ENCODE peak calls at places on chromosomes 1 and 21, in four cellular contexts. S, K, E and P are unnamed samples.

GRCh38 chr1:116987256-116987555 is 14.4 kb upstream of the CD101 start:
- DNase-seq in E (no peak), S (no peak), K (no peak), P (no peak)

GRCh38 chr1:52355436-52355835 is 10.6 kb downstream of the CC2D1B start:
- DNase-seq in E (no peak), S (no peak), K (no peak), P (no peak)

GRCh38 chr1:6690186-6690585 is 11.4 kb downstream of the DNAJC11 start:
- DNase-seq in S (no peak), E (no peak), K (no peak), P (no peak)

GRCh38 chr21:33157303-33157702 is 72.4 kb upstream of the IFNAR2 start:
- DNase-seq in E (no peak), S (no peak), K (no peak), P (no peak)

GRCh38 chr1:89047734-89048133 is 17.3 kb downstream of the GBP1 start:
- DNase-seq in S (no peak), E (no peak), K (no peak), P (no peak)

GRCh38 chr1:53738205-53739108 is 507 bp downstream of the GLIS1 start:
- DNase-seq in E (no peak), S (no peak), K (no peak), P (no peak)

GRCh38 chr1:197342044-197342565 is 74.1 kb downstream of the CRB1 start:
- DNase-seq in K (no peak), E (no peak), S (no peak), P (no peak)

GRCh38 chr1:29668761-29669487 is 432.6 kb downstream of the PTPRU start:
- DNase-seq in K (no peak), E (peak), S (no peak), P (no peak)

GRCh38 chr1:192639607-192640368 is 3.8 kb downstream of the RGS13 start:
- DNase-seq in S (peak), K (peak), E (no peak), P (no peak)

GRCh38 chr1:207672525-207673130 is 27.7 kb downstream of the CR1L start:
- DNase-seq in K (peak), S (peak), E (no peak), P (peak)

GRCh38 chr21:26811031-26811430 is 34.2 kb downstream of the ADAMTS1 start:
- DNase-seq in S (no peak), K (no peak), E (no peak), P (no peak)

GRCh38 chr1:78672428-78672827 is 22.8 kb downstream of the IFI44 start:
- DNase-seq in S (no peak), E (no peak), K (no peak), P (no peak)

GRCh38 chr1:198575715-198576641 is 35.5 kb upstream of the ATP6V1G3 start:
- DNase-seq in K (no peak), S (no peak), E (no peak), P (no peak)

GRCh38 chr1:247885011-247885410 is 10.4 kb upstream of the OR2W3 start:
- DNase-seq in K (no peak), S (no peak), E (no peak), P (no peak)

GRCh38 chr21:46605759-46606426 is 1.0 kb upstream of the S100B start:
- DNase-seq in K (no peak), S (peak), E (no peak), P (no peak)

GRCh38 chr21:37009740-37010341 is 3.3 kb downstream of the RIPPLY3 start:
- DNase-seq in E (peak), S (peak), K (peak), P (peak)

GRCh38 chr1:43238104-43238503 is 31.7 kb upstream of the TMEM125 start:
- DNase-seq in E (peak), K (peak), S (peak), P (peak)

GRCh38 chr1:116573388-116574100 is 2.7 kb upstream of the CD58 start:
- DNase-seq in E (no peak), K (no peak), S (no peak), P (no peak)

GRCh38 chr21:34180406-34180805 is 107.0 kb downstream of the MRPS6 start:
- DNase-seq in E (no peak), S (no peak), K (no peak), P (no peak)
- H3K27ac ChIP-seq in E (peak), S (no peak), K (no peak), P (peak)

DNA sequence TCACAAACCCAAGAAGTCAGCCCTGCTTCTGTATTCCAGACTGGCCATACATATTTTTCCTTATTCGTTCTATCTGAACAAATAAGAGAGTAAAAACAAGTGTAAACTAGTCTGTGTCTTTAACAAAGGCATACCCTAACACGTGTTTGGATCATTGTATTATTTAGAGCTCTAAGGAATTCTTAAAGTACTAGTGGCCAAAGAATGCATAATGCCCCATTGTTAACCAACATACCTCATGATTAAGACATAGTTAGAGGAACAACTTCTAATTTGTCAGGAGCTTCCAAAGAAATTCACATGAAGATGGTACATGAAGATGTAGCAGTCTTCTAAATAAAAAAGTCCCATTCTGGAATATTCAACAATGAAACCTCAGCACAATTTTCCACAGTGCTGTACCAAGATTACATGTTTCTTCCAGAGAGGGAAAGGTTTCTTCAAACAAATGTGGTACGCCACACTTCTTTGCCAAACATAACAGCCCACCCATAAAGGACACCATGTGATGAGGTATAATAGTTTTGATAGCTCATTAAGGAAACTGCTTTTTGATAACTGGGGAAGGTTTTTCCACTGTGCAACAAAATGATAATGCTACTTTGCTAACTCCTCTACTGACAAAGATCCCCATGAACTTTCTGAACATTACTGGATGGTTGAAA is 5.0 kb downstream of the PALMD start:
- DNase-seq in E (no peak), S (no peak), K (no peak), P (no peak)
- H3K27ac ChIP-seq in E (peak), S (no peak), K (no peak), P (peak)

GRCh38 chr1:12231276-12231595 is 1.4 kb downstream of the VPS13D start:
- DNase-seq in E (no peak), K (no peak), S (no peak), P (no peak)

GRCh38 chr1:12229835-12230548 is at the start of gene VPS13D:
- DNase-seq in E (peak), K (peak), S (peak), P (peak)

GRCh38 chr1:12229386-12229834 is 420 bp upstream of the VPS13D start:
- DNase-seq in S (no peak), K (no peak), E (no peak), P (no peak)

GRCh38 chr1:12230549-12231275 is 882 bp downstream of the VPS13D start:
- DNase-seq in K (no peak), S (peak), E (no peak), P (no peak)

DNA sequence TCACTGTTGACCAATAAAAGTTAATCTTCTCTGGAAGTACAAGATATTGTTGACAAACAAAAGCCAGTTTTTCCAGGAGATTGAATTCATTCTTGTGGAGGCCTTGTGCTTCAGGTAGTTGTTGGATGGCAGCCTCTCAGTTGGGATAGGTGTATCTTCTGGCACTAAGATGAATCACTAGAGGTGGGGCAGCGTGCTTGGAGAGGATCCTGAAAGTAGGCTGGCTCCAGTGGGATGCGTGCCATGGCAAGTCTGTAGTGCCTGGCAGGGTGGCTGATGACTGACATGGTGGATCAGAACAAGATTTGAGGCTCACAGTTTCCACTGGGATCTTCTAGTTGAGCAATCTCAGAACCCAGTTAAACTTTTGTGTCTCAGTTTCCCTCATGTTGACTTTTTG is 2.4 kb downstream of the VPS13D start:
- DNase-seq in K (no peak), S (no peak), E (peak), P (no peak)
- H3K27ac ChIP-seq in K (no peak), S (no peak), E (no peak), P (no peak)

GRCh38 chr1:226735576-226735975 is 3.5 kb downstream of the ITPKB start:
- DNase-seq in E (no peak), K (no peak), S (no peak), P (no peak)
- H3K27ac ChIP-seq in E (peak), K (no peak), S (peak), P (peak)

DNA sequence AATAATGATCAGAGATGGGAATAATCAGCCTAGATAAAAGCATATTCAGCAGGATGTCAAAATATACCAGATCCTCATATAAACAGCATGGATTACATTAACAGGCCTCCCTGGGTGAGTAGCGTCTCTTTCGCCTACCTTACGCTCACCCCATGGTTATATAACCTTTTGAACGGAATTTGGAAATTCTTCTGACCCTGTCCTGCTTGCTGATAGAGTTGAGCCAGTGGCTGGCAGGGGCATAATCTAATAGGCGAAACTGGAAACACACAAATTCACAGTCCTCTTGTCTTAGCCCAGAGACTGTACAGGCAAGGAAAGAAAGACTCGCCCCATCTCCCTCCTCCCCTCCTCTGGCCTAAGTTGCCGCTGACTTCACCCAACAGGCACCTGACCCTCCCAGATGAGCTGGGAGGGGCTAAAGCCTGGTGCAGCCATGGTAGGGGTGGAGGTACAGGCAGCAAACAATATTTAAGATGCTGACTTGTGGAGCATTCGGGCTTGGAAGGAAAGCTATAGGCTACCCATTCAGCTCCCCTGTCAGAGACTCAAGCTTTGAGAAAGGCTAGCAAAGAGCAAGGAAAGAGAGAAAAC is at the start of gene ANGPTL7:
- DNase-seq in K (no peak), S (no peak), E (no peak), P (no peak)
- H3K27ac ChIP-seq in K (no peak), S (no peak), E (peak), P (peak)

DNA sequence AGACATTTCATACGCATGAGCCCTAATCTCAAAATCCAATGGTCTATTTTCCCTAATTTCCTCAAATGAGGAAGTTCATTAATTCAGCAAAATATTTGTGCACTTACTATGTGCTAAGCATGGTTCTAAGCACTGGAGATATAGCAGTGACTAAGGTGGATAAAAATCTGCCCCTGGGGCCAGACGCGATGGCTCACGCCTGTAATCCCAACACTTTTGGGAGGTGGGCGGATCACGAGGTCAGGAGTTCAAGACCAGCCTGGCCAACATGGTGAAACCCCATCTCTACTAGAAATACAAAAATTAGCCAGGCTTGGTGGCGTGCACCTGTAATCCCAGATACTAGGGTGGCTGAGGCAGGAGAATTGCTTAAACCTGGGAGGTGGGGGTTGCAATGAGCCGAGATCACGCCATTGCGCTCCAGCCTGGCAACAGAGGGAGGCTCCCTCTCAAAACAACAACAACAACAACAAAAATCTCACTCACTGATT is 4.3 kb upstream of the MIIP start:
- DNase-seq in S (no peak), E (no peak), K (no peak), P (no peak)
- H3K27ac ChIP-seq in S (no peak), E (no peak), K (no peak), P (peak)

GRCh38 chr1:223496883-223497282 is 103.7 kb downstream of the CCDC185 start:
- DNase-seq in S (peak), E (no peak), K (no peak), P (no peak)

GRCh38 chr1:223494926-223495645 is 101.9 kb downstream of the CCDC185 start:
- DNase-seq in S (no peak), E (no peak), K (no peak), P (no peak)

GRCh38 chr1:223504741-223505140 is 111.5 kb downstream of the CCDC185 start:
- DNase-seq in K (no peak), S (no peak), E (no peak), P (peak)

GRCh38 chr1:223503348-223503747 is 110.1 kb downstream of the CCDC185 start:
- DNase-seq in E (no peak), K (no peak), S (no peak), P (no peak)

DNA sequence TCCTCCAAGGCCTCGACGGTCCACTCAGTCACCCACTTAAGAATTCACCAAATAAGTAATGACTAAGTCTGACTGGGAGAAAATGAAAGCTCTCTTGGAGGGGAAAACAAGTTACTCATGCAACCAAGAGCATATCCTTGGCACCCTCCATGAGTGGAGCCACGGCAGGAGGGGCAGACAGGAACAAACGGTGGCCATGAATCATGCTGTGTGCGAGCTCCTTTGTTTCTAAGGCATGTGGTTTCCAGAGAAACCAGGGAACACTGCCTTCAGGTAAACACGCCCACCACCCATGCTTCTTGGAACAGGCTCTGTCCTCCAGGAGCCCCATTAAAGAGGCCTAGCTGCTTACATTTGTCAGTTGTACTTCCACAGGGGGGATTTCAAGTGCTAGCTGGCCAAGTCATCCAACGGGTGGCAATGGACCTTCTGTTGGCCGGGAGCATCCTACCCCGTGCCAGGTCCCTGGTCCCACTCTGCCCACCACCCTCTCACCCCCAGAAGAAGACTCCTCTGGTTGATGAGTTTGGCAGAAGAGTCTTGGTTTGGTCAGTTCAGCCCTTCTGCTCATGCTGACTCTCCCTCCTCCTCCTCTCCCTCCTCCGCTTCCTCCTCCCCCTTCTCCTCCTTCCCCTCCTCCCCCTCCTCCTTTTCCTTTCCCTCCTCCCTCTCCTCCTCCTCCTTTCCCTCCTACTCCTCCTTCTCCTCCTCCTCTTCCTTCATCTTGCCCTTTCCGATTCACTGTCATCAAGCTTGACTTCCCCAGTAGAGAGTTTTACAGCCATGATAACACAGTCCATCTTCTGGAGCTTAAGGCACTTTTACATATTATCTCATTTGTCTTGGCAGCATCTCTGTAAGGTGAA is 107.6 kb downstream of the CCDC185 start:
- DNase-seq in E (peak), K (peak), S (no peak), P (no peak)
- H3K27ac ChIP-seq in E (peak), K (peak), S (no peak), P (peak)

DNA sequence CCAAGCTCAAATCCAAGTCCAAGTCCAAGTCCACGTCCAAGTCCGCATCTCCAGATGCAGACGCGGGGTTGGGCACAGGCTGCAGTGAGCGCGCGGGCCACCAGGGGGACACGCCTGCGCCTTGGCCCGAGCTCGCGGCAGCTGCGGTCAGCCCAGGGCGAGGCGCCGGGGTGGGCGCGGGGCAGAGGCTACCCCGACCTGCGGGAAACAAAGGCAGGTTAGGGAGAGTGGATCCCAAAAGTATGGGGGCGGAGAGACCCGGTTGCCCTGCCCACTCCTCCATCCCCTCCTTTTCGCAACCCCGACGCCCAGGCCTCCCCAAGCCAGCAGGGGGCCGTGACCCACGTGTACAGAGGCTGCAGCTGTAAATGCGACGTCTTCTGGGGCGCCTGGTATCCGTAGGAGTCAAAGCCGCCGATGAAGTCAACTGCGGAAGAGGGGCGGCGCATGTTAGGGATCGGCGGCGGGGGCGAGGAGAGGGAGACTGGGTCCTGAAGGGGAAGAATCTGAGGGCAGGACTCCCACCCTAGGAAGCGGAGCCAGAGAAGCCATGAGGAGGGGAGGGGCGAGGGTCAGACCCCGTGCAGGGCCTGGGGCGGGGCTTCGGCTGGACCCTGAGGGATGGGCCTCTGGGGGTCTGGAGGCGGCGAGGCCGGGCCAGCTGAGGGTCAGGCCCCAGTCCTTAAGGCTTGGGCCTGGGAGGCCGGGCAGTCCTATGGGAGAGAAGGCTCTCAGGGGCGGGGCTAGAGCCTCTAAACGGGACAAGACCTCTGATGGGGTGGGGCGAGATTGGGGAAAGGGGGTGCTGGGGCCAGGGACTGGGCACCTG is 58.0 kb downstream of the NKAIN1 start:
- DNase-seq in K (peak), E (no peak), S (peak), P (peak)
- H3K27ac ChIP-seq in K (peak), E (no peak), S (no peak), P (no peak)

GRCh38 chr1:230808268-230808872 is 60.0 kb downstream of the C1orf198 start:
- DNase-seq in E (no peak), S (no peak), K (no peak), P (no peak)
- H3K27ac ChIP-seq in E (peak), S (no peak), K (no peak), P (peak)

GRCh38 chr21:16476056-16476850 is 746.5 kb downstream of the USP25 start:
- DNase-seq in S (no peak), K (no peak), E (no peak), P (no peak)

GRCh38 chr21:16468191-16468590 is 738.4 kb downstream of the USP25 start:
- DNase-seq in S (no peak), K (no peak), E (no peak), P (no peak)

DNA sequence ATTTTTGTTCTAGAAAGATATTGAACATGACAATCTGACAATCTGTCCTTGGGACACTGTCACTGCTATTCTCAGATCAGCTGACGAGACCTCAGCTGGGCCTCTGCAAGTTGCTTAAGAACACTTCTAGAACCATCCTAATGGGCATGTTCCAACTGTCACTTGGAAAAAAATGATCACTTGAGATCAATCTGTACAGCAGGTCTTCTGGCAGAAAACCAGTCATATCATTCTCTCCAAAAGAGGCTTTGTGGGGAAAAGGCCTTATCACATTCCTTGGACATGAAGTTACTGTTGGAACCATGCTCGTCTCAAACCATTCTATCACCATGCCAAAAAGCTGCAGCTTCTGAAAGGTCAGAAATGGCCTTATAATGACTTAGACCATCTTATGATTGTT is 744.2 kb downstream of the USP25 start:
- DNase-seq in E (no peak), S (no peak), K (no peak), P (no peak)
- H3K27ac ChIP-seq in E (peak), S (no peak), K (no peak), P (no peak)